ENCODE peak calls at places on chromosomes 4 and X, in ten cellular contexts. M, G, D, I, T, B, R, Y, H and K are unnamed samples.

GRCh38 chr4:18815779-18816173 is 794.2 kb upstream of the LCORL start:
- DNase-seq in M (no peak), G (no peak), D (no peak), I (no peak), T (no peak), B (no peak), R (no peak), Y (no peak), H (no peak), K (no peak)

GRCh38 chr4:174714393-174715211 is 114.4 kb downstream of the GLRA3 start:
- DNase-seq in M (peak), G (peak), D (peak), I (peak), T (no peak), B (no peak), R (peak), Y (no peak), H (no peak), K (no peak)

GRCh38 chr4:52001616-52002015 is 18.5 kb downstream of the LRRC66 start:
- DNase-seq in M (no peak), G (no peak), D (no peak), I (no peak), T (no peak), B (no peak), R (no peak), Y (no peak), H (no peak), K (no peak)

GRCh38 chr4:76058302-76058701 is 16.2 kb upstream of the ART3 start:
- DNase-seq in M (no peak), G (no peak), D (no peak), I (no peak), T (no peak), B (no peak), R (no peak), Y (no peak), H (no peak), K (no peak)

GRCh38 chr4:83197555-83198235 is 83.2 kb upstream of the PLAC8 start:
- DNase-seq in M (no peak), G (peak), D (no peak), I (no peak), T (no peak), B (no peak), R (peak), Y (no peak), H (no peak), K (no peak)

GRCh38 chrX:16869393-16870094 is 618 bp downstream of the RBBP7 start:
- DNase-seq in M (peak), G (no peak), D (peak), I (peak), T (no peak), B (no peak), R (peak), Y (no peak), H (peak), K (peak)

GRCh38 chr4:52234539-52235174 is 183.6 kb downstream of the SPATA18 start:
- DNase-seq in M (peak), G (no peak), D (no peak), I (no peak), T (no peak), B (peak), R (no peak), Y (no peak), H (no peak), K (no peak)

GRCh38 chrX:10496345-10496965 is 123.9 kb downstream of the MID1 start:
- DNase-seq in M (peak), G (no peak), D (no peak), I (no peak), T (no peak), B (no peak), R (no peak), Y (no peak), H (no peak), K (no peak)

GRCh38 chr4:111960241-111960667 is 185.0 kb upstream of the FAM241A start:
- DNase-seq in M (no peak), G (no peak), D (no peak), I (no peak), T (no peak), B (no peak), R (no peak), Y (no peak), H (no peak), K (no peak)

GRCh38 chr4:145098675-145099037 is 545 bp downstream of the ABCE1 start:
- DNase-seq in M (peak), G (peak), D (no peak), I (no peak), T (peak), B (no peak), R (no peak), Y (no peak), H (no peak), K (no peak)

GRCh38 chrX:129836827-129837226 is 6.9 kb downstream of the ZDHHC9 start:
- DNase-seq in M (no peak), G (no peak), D (no peak), I (no peak), T (no peak), B (no peak), R (no peak), Y (no peak), H (no peak), K (no peak)

GRCh38 chr4:105197777-105198176 is 51.1 kb downstream of the TET2 start:
- DNase-seq in M (no peak), G (no peak), D (no peak), I (no peak), T (no peak), B (no peak), R (no peak), Y (no peak), H (no peak), K (no peak)

GRCh38 chr4:1305261-1305711 is 15.6 kb downstream of the MAEA start:
- DNase-seq in M (no peak), G (no peak), D (no peak), I (no peak), T (no peak), B (peak), R (no peak), Y (no peak), H (no peak), K (no peak)

GRCh38 chr4:176778491-176778890 is 14.2 kb downstream of the VEGFC start:
- DNase-seq in M (no peak), G (no peak), D (no peak), I (no peak), T (no peak), B (no peak), R (no peak), Y (no peak), H (no peak), K (no peak)

GRCh38 chr4:121800638-121800960 is 524 bp upstream of the EXOSC9 start:
- DNase-seq in M (peak), G (no peak), D (no peak), I (no peak), T (no peak), B (no peak), R (no peak), Y (no peak), H (no peak), K (no peak)

GRCh38 chrX:73850124-73851013 is 287.4 kb downstream of the CHIC1 start:
- DNase-seq in M (peak), G (peak), D (peak), I (no peak), T (no peak), B (peak), R (peak), Y (no peak), H (no peak), K (no peak)

GRCh38 chrX:1393871-1394615 is 2.1 kb upstream of the SLC25A6 start:
- DNase-seq in M (no peak), G (no peak), D (peak), I (no peak), T (no peak), B (peak), R (no peak), Y (no peak), H (peak), K (no peak)

GRCh38 chrX:31349515-31349914 is 277.7 kb upstream of the FTHL17 start:
- DNase-seq in M (no peak), G (no peak), D (no peak), I (no peak), T (no peak), B (no peak), R (no peak), Y (no peak), H (no peak), K (no peak)

GRCh38 chr4:150501019-150501727 is 80.8 kb upstream of the MAB21L2 start:
- DNase-seq in M (no peak), G (no peak), D (no peak), I (no peak), T (no peak), B (no peak), R (no peak), Y (no peak), H (no peak), K (no peak)

GRCh38 chrX:11629593-11630211 is 36.0 kb downstream of the ARHGAP6 start:
- DNase-seq in M (no peak), G (no peak), D (no peak), I (no peak), T (no peak), B (peak), R (no peak), Y (no peak), H (no peak), K (no peak)

GRCh38 chrX:134990475-134991473 is at the start of gene SMIM10:
- DNase-seq in M (peak), G (peak), D (peak), I (peak), T (peak), B (peak), R (peak), Y (peak), H (peak), K (peak)

GRCh38 chr4:121736735-121737351 is 28.1 kb downstream of the SMIM43 start:
- DNase-seq in M (peak), G (peak), D (no peak), I (peak), T (no peak), B (peak), R (peak), Y (no peak), H (no peak), K (no peak)

GRCh38 chr4:65865489-65865888 is 195.2 kb upstream of the EPHA5 start:
- DNase-seq in M (peak), G (no peak), D (no peak), I (no peak), T (no peak), B (no peak), R (no peak), Y (no peak), H (no peak), K (no peak)

GRCh38 chr4:72208421-72209075 is 176.7 kb downstream of the NPFFR2 start:
- DNase-seq in M (no peak), G (no peak), D (no peak), I (no peak), T (no peak), B (no peak), R (no peak), Y (no peak), H (no peak), K (no peak)

GRCh38 chr4:150889306-150889705 is 125.8 kb downstream of the LRBA start:
- DNase-seq in M (no peak), G (no peak), D (no peak), I (no peak), T (no peak), B (no peak), R (no peak), Y (no peak), H (no peak), K (no peak)

GRCh38 chr4:13240066-13240465 is 244.1 kb downstream of the RAB28 start:
- DNase-seq in M (no peak), G (no peak), D (no peak), I (no peak), T (no peak), B (no peak), R (no peak), Y (no peak), H (no peak), K (no peak)

GRCh38 chr4:58144721-58145120 is 1034.5 kb upstream of the IGFBP7 start:
- DNase-seq in M (no peak), G (no peak), D (no peak), I (no peak), T (no peak), B (no peak), R (no peak), Y (no peak), H (no peak), K (no peak)

GRCh38 chrX:150696264-150696789 is 3.1 kb downstream of the MTMR1 start:
- DNase-seq in M (no peak), G (no peak), D (no peak), I (no peak), T (no peak), B (no peak), R (no peak), Y (no peak), H (no peak), K (no peak)

GRCh38 chr4:136690363-136690762 is 841.9 kb downstream of the PCDH18 start:
- DNase-seq in M (no peak), G (no peak), D (no peak), I (no peak), T (no peak), B (no peak), R (no peak), Y (no peak), H (no peak), K (no peak)

GRCh38 chr4:108906006-108906405 is 143.2 kb upstream of the ETNPPL start:
- DNase-seq in M (no peak), G (no peak), D (no peak), I (no peak), T (no peak), B (no peak), R (no peak), Y (no peak), H (no peak), K (no peak)

GRCh38 chrX:119406739-119407138 is 7.6 kb downstream of the SLC25A43 start:
- DNase-seq in M (no peak), G (no peak), D (no peak), I (no peak), T (no peak), B (no peak), R (no peak), Y (no peak), H (no peak), K (no peak)

GRCh38 chrX:136752796-136753195 is 27.9 kb downstream of the ARHGEF6 start:
- DNase-seq in M (no peak), G (no peak), D (no peak), I (no peak), T (no peak), B (no peak), R (no peak), Y (no peak), H (no peak), K (no peak)

GRCh38 chrX:12379666-12380065 is 241.4 kb downstream of the FRMPD4 start:
- DNase-seq in M (no peak), G (no peak), D (no peak), I (no peak), T (no peak), B (no peak), R (no peak), Y (no peak), H (no peak), K (no peak)

GRCh38 chr4:89727236-89727635 is 109.7 kb downstream of the SNCA start:
- DNase-seq in M (no peak), G (no peak), D (no peak), I (no peak), T (no peak), B (no peak), R (no peak), Y (no peak), H (no peak), K (no peak)

GRCh38 chrX:20060961-20061868 is 55.5 kb downstream of the MAP7D2 start:
- DNase-seq in M (no peak), G (no peak), D (no peak), I (no peak), T (no peak), B (no peak), R (peak), Y (no peak), H (no peak), K (no peak)

GRCh38 chrX:132837126-132837525 is 121.3 kb downstream of the HS6ST2 start:
- DNase-seq in M (no peak), G (no peak), D (no peak), I (no peak), T (no peak), B (no peak), R (no peak), Y (no peak), H (no peak), K (no peak)

GRCh38 chr4:48237996-48238645 is 31.5 kb downstream of the TEC start:
- DNase-seq in M (no peak), G (no peak), D (no peak), I (no peak), T (no peak), B (no peak), R (no peak), Y (no peak), H (no peak), K (no peak)

GRCh38 chr4:101670897-101671296 is 119.6 kb upstream of the BANK1 start:
- DNase-seq in M (no peak), G (no peak), D (no peak), I (no peak), T (no peak), B (no peak), R (no peak), Y (no peak), H (no peak), K (no peak)

GRCh38 chr4:101670370-101670769 is 120.2 kb upstream of the BANK1 start:
- DNase-seq in M (no peak), G (no peak), D (no peak), I (no peak), T (no peak), B (no peak), R (no peak), Y (no peak), H (no peak), K (no peak)

GRCh38 chr4:101667348-101667747 is 123.2 kb upstream of the BANK1 start:
- DNase-seq in M (no peak), G (no peak), D (no peak), I (no peak), T (no peak), B (no peak), R (no peak), Y (no peak), H (no peak), K (no peak)

GRCh38 chr4:101669832-101670188 is 120.7 kb upstream of the BANK1 start:
- DNase-seq in M (no peak), G (no peak), D (no peak), I (no peak), T (no peak), B (no peak), R (no peak), Y (no peak), H (no peak), K (no peak)

DNA sequence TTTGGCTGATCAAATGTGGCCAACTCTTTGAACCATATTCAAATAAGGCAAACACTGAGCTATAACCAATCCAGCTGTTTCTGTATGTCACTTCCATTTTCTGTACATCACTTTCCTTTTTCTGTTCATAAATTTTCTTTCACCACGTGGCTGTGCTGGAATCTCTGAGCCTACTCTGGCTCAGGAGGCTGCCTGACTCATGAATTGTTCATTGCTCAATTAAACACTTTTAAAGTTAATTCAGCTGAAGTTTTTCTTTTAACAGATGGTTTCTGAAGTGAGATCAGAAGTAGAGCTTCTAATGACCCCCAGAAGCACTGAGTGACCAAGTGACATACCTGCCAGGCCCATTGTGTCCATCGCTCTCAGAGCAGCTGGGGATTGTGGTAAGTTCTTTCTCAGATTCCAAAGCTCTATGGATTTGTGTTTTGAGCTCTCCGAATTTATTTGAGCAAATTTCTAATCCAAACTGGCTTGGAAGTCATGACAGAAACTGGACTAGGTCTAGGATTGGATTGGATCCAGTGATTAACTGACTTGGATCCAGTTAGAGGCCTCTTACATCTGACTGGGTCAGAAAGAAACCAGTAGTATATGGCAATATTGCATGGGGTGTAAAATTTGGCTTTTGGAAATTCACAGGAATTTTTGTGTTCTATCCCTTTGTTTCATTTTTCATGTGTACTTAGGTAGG is 121.2 kb upstream of the BANK1 start:
- DNase-seq in M (no peak), G (no peak), D (no peak), I (no peak), T (no peak), B (no peak), R (no peak), Y (no peak), H (no peak), K (no peak)
- TF ChIP-seq CTCF in M (no peak), G (no peak), D (no peak), I (no peak), T (no peak), B (no peak), R (no peak), Y (no peak), H (no peak), K (no peak)

GRCh38 chr4:8855781-8856245 is 15.8 kb downstream of the HMX1 start:
- DNase-seq in M (no peak), G (no peak), D (no peak), I (peak), T (no peak), B (no peak), R (no peak), Y (no peak), H (no peak), K (no peak)
- TF ChIP-seq CTCF in M (no peak), G (no peak), D (no peak), I (peak), T (no peak), B (no peak), R (no peak), Y (no peak), H (no peak), K (peak)

GRCh38 chr4:154314248-154314647 is 177.4 kb downstream of the DCHS2 start:
- DNase-seq in M (no peak), G (no peak), D (no peak), I (no peak), T (no peak), B (no peak), R (no peak), Y (no peak), H (no peak), K (no peak)
- TF ChIP-seq CTCF in M (peak), G (no peak), D (no peak), I (no peak), T (no peak), B (no peak), R (no peak), Y (peak), H (no peak), K (peak)

DNA sequence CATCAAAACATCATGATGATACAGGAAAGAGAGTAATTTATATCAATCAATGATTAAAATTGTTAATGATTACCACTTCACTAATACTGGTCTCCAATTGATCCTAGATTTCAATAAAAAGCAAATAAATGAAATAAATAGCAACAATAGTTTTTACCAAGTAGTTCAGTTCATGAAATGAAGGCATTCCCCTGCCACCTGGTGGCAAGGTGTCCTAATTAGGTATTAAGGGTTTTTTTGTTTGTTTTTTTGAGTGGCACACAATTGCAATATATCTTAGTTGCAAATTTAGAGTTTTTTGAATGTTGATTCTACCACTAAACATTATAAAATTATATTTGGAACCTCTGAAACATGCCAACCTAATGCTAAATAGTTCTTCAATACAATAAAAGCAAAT is 157.4 kb upstream of the PDE5A start:
- DNase-seq in M (no peak), G (no peak), D (peak), I (no peak), T (no peak), B (no peak), R (peak), Y (no peak), H (no peak), K (no peak)
- TF ChIP-seq CTCF in M (peak), G (no peak), D (peak), I (no peak), T (no peak), B (no peak), R (no peak), Y (peak), H (peak), K (peak)

DNA sequence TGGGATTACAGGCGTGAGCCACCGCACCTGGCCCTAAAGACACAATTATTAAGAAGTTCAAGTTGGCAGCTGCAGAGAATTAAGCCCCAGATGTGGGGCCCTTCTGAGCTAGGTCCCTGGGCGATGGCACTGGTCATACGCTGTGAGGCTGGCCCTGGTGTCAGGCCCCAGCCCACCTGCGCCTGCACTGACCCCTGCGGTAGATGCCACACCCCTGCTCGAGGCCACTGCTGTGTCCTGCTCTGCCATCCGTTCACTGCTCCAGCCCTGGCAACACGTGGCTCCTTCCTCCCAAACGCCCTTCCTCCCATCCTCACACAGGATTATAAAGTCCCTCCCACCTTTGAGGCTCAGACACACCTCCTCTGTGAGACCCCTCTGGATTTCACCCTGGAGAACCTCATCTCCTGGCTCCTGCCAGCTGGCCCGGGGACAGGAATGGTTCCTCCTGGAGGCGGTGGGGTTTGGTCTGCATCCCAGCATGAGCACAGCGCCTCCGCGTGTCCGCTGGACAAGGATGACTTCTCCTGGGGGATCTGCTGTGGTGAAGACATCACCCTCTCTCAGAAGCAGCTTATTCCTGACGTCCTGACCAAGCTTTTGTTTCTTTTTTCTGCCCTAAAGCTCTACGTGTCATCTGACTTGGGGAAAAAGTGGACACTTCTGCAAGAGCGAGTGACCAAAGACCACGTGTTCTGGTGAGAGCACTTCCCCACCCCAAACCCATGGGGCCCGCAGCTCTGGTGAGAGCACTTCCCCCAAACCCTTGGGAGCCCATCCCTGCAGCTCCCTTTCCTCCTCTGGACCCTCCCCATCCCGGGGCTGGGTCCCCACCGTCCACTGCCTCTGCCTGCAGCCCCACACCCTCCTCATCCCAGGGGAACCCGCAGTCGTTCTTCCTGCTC is 219.0 kb upstream of the PSAPL1 start:
- DNase-seq in M (no peak), G (no peak), D (no peak), I (no peak), T (no peak), B (peak), R (no peak), Y (no peak), H (no peak), K (no peak)
- TF ChIP-seq CTCF in M (no peak), G (no peak), D (no peak), I (no peak), T (no peak), B (no peak), R (no peak), Y (no peak), H (no peak), K (no peak)